ENCODE peak calls at places on chromosomes 4 and X, in four cellular contexts. F, L, N and G are unnamed samples.

GRCh38 chrX:133307637-133308485 is 89.7 kb upstream of the TFDP3 start:
- DNase-seq in L (no peak), N (no peak), F (no peak), G (no peak)

GRCh38 chr4:123841431-123842121 is 445.0 kb downstream of the SPRY1 start:
- DNase-seq in L (no peak), N (no peak), F (no peak), G (no peak)

GRCh38 chr4:138861130-138861529 is 154.5 kb upstream of the NOCT start:
- DNase-seq in L (no peak), N (peak), F (no peak), G (no peak)

GRCh38 chr4:75048208-75048879 is 115.4 kb downstream of the PARM1 start:
- DNase-seq in N (no peak), F (no peak), L (no peak), G (no peak)

GRCh38 chr4:128470492-128471053 is 183.0 kb upstream of the PGRMC2 start:
- DNase-seq in F (no peak), L (no peak), N (no peak), G (no peak)

GRCh38 chr4:69760455-69760854 is at the start of gene SULT1B1:
- DNase-seq in L (no peak), N (no peak), F (no peak), G (peak)

GRCh38 chr4:6760865-6761264 is 21.7 kb upstream of the KIAA0232 start:
- DNase-seq in L (no peak), F (no peak), N (no peak), G (no peak)

GRCh38 chr4:12239897-12240636 is 811.4 kb upstream of the HS3ST1 start:
- DNase-seq in N (no peak), F (no peak), L (no peak), G (no peak)

GRCh38 chr4:82432596-82432995 is 2.2 kb downstream of the ENOPH1 start:
- DNase-seq in N (no peak), L (no peak), F (no peak), G (no peak)

GRCh38 chr4:173167793-173168395 is 717 bp upstream of the GALNT7 start:
- DNase-seq in N (peak), F (peak), L (no peak), G (peak)

GRCh38 chrX:48897157-48897620 is 379 bp downstream of the TIMM17B start:
- DNase-seq in N (peak), L (peak), F (peak), G (no peak)

GRCh38 chr4:54254116-54254914 is 25.2 kb downstream of the PDGFRA start:
- DNase-seq in N (no peak), F (no peak), L (no peak), G (no peak)

GRCh38 chr4:85419103-85419502 is 55.8 kb upstream of the ARHGAP24 start:
- DNase-seq in N (no peak), L (no peak), F (no peak), G (no peak)

GRCh38 chr4:3330682-3331081 is 37.9 kb downstream of the RGS12 start:
- DNase-seq in L (no peak), F (no peak), N (no peak), G (no peak)

GRCh38 chrX:150258176-150258425 is 105.0 kb upstream of the MAMLD1 start:
- DNase-seq in L (no peak), N (no peak), F (no peak), G (no peak)

GRCh38 chrX:154712781-154713391 is 38.0 kb downstream of the GAB3 start:
- DNase-seq in F (no peak), L (peak), N (peak), G (no peak)

GRCh38 chr4:95377511-95377910 is 171.3 kb downstream of the UNC5C start:
- DNase-seq in L (no peak), N (no peak), F (no peak), G (no peak)

GRCh38 chr4:73451404-73451803 is 15.4 kb downstream of the AFP start:
- DNase-seq in L (no peak), F (no peak), N (no peak), G (no peak)

GRCh38 chrX:136170109-136170800 is 22.9 kb downstream of the FHL1 start:
- DNase-seq in F (no peak), N (peak), L (no peak), G (no peak)